ENCODE peak calls at places on chromosome 17, in seven cellular contexts. X is GM13976; P is activated naive CD4-positive, alpha-beta T cell treated with anti-CD3 and anti-CD28 coated beads for 36 hours; R is T follicular helper cell; A is cardiac muscle cell; V is stimulated activated naive CD4-positive, alpha-beta T cell; E is C1 segment of cervical spinal cord. M is an unnamed sample.

GRCh38 chr17:9522074-9522473 is 53.5 kb downstream of the STX8 start:
- DNase-seq in R (no peak), E (no peak), A (peak; percentile 75), P (peak; percentile 19), X (peak; percentile 56), V (peak; percentile 3), M (no peak)

GRCh38 chr17:13940858-13941665 is 128.2 kb upstream of the COX10 start:
- DNase-seq in A (no peak), P (no peak), R (no peak), V (no peak), X (no peak), E (no peak), M (no peak)

GRCh38 chr17:29880031-29880430 is 50.0 kb downstream of the SSH2 start:
- DNase-seq in E (no peak), V (no peak), R (no peak), P (no peak), A (no peak), X (no peak), M (no peak)

GRCh38 chr17:43442711-43443110 is 41.1 kb upstream of the DHX8 start:
- DNase-seq in A (peak; percentile 49), R (no peak), P (no peak), X (no peak), V (no peak), E (no peak), M (no peak)

GRCh38 chr17:16506188-16506587 is 14.2 kb upstream of the LRRC75A start:
- DNase-seq in X (no peak), A (no peak), P (no peak), V (no peak), E (no peak), R (no peak), M (no peak)

GRCh38 chr17:73722163-73722562 is 77.9 kb upstream of the SDK2 start:
- DNase-seq in E (no peak), R (peak; percentile 30), P (peak; percentile 61), V (peak; percentile 84), X (no peak), A (no peak), M (peak; percentile 66)

GRCh38 chr17:47219621-47220475 is 10.7 kb downstream of the MYL4 start:
- DNase-seq in X (no peak), E (no peak), P (no peak), V (no peak), A (no peak), R (no peak), M (no peak)

GRCh38 chr17:43984521-43984920 is 19.9 kb upstream of the NAGS start:
- DNase-seq in E (no peak), P (no peak), V (no peak), R (no peak), A (no peak), X (no peak), M (no peak)

GRCh38 chr17:72222571-72222970 is 101.8 kb downstream of the SOX9 start:
- DNase-seq in P (no peak), R (no peak), X (no peak), V (no peak), A (no peak), E (no peak), M (no peak)

M was measured in T-cell.